ENCODE peak calls at places on chromosomes 12 and 14, in six cellular contexts. One of them, this sample, is unnamed.

GRCh38 chr12:10634427-10634826 is 21.0 kb upstream of the MAGOHB start:
- DNase-seq in left lung: no peak
- DNase-seq in cardiac muscle cell: peak
- DNase-seq in fibroblast of pulmonary artery: no peak
- DNase-seq in hepatocyte: no peak
- DNase-seq in choroid plexus epithelial cell: peak
- DNase-seq in this sample: no peak

GRCh38 chr12:64186789-64187188 is 35.3 kb downstream of the KICS2 start:
- DNase-seq in choroid plexus epithelial cell: peak
- DNase-seq in cardiac muscle cell: no peak
- DNase-seq in fibroblast of pulmonary artery: no peak
- DNase-seq in left lung: no peak
- DNase-seq in hepatocyte: no peak
- DNase-seq in this sample: no peak

GRCh38 chr14:63654346-63654745 is 12.7 kb upstream of the WDR89 start:
- DNase-seq in cardiac muscle cell: no peak
- DNase-seq in hepatocyte: no peak
- DNase-seq in fibroblast of pulmonary artery: no peak
- DNase-seq in left lung: no peak
- DNase-seq in choroid plexus epithelial cell: peak
- DNase-seq in this sample: no peak

GRCh38 chr14:55414551-55414950 is 2.9 kb upstream of the ATG14 start:
- DNase-seq in fibroblast of pulmonary artery: no peak
- DNase-seq in choroid plexus epithelial cell: no peak
- DNase-seq in hepatocyte: no peak
- DNase-seq in left lung: no peak
- DNase-seq in cardiac muscle cell: no peak
- DNase-seq in this sample: no peak

GRCh38 chr14:76644875-76645518 is 116.3 kb upstream of the VASH1 start:
- DNase-seq in hepatocyte: peak
- DNase-seq in fibroblast of pulmonary artery: peak
- DNase-seq in left lung: no peak
- DNase-seq in cardiac muscle cell: peak
- DNase-seq in choroid plexus epithelial cell: peak
- DNase-seq in this sample: peak

GRCh38 chr12:64332296-64332695 is 58.3 kb downstream of the C12orf56 start:
- DNase-seq in cardiac muscle cell: no peak
- DNase-seq in hepatocyte: no peak
- DNase-seq in choroid plexus epithelial cell: no peak
- DNase-seq in left lung: no peak
- DNase-seq in fibroblast of pulmonary artery: no peak
- DNase-seq in this sample: no peak

GRCh38 chr12:30970559-30971202 is 44.1 kb downstream of the TSPAN11 start:
- DNase-seq in fibroblast of pulmonary artery: no peak
- DNase-seq in left lung: no peak
- DNase-seq in hepatocyte: peak
- DNase-seq in choroid plexus epithelial cell: no peak
- DNase-seq in cardiac muscle cell: peak
- DNase-seq in this sample: no peak

GRCh38 chr12:47135578-47135977 is 55.8 kb upstream of the AMIGO2 start:
- DNase-seq in fibroblast of pulmonary artery: no peak
- DNase-seq in cardiac muscle cell: no peak
- DNase-seq in choroid plexus epithelial cell: no peak
- DNase-seq in left lung: peak
- DNase-seq in hepatocyte: no peak
- DNase-seq in this sample: no peak

DNA sequence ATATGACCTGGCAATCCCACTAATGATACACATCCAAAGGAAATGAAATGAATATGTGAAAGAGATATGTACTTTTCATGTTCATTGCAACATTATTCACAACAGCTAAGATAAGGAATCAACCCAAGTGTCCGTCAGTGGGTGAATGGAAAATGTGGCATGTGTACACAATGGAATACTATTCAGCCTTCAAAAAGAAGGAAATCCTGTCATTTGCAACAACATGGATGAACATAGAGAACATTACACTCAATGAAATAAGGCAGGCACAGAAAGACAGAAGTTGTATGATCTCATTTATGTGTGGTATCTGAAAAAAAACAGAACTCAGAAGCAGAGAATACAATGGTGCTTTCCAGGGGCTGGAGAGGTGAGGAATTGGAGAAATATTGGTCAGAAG is 54.0 kb downstream of the TAOK3 start:
- DNase-seq in left lung: no peak
- DNase-seq in choroid plexus epithelial cell: no peak
- DNase-seq in fibroblast of pulmonary artery: no peak
- DNase-seq in cardiac muscle cell: no peak
- DNase-seq in hepatocyte: no peak
- DNase-seq in this sample: no peak
- TF ChIP-seq CTCF in left lung: no peak
- TF ChIP-seq CTCF in choroid plexus epithelial cell: no peak
- TF ChIP-seq CTCF in fibroblast of pulmonary artery: no peak
- TF ChIP-seq CTCF in cardiac muscle cell: no peak
- TF ChIP-seq CTCF in hepatocyte: no peak
- TF ChIP-seq CTCF in this sample: no peak

GRCh38 chr12:117889098-117889497 is 79.7 kb downstream of the KSR2 start:
- DNase-seq in choroid plexus epithelial cell: no peak
- DNase-seq in fibroblast of pulmonary artery: no peak
- DNase-seq in hepatocyte: no peak
- DNase-seq in cardiac muscle cell: no peak
- DNase-seq in left lung: no peak
- DNase-seq in this sample: no peak

GRCh38 chr12:117892441-117892840 is 76.3 kb downstream of the KSR2 start:
- DNase-seq in fibroblast of pulmonary artery: no peak
- DNase-seq in hepatocyte: no peak
- DNase-seq in choroid plexus epithelial cell: no peak
- DNase-seq in left lung: no peak
- DNase-seq in cardiac muscle cell: no peak
- DNase-seq in this sample: no peak

GRCh38 chr12:117885211-117885610 is 83.6 kb downstream of the KSR2 start:
- DNase-seq in cardiac muscle cell: no peak
- DNase-seq in choroid plexus epithelial cell: no peak
- DNase-seq in hepatocyte: no peak
- DNase-seq in left lung: no peak
- DNase-seq in fibroblast of pulmonary artery: no peak
- DNase-seq in this sample: no peak

GRCh38 chr12:117890644-117891043 is 78.1 kb downstream of the KSR2 start:
- DNase-seq in cardiac muscle cell: no peak
- DNase-seq in hepatocyte: no peak
- DNase-seq in fibroblast of pulmonary artery: no peak
- DNase-seq in left lung: no peak
- DNase-seq in choroid plexus epithelial cell: no peak
- DNase-seq in this sample: no peak

DNA sequence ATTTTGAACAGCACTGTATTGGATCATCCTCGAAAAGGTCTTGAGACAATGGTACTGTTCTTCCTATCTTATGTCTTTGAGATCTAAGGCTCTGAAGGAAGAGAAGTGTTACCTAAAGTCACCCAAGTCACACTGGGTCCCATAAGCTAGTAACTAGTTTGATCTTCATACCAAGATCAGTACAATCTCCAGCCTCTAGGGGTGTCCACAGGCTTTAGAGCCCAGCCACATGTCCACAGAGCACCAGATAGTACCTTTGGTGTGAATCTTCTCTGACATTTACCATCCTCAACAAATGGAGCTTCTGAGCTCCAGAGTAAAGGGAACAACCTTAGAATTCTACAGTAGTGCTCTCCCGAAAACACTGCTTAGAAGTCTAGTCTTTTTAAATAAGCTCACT is 78.7 kb downstream of the KSR2 start:
- DNase-seq in fibroblast of pulmonary artery: no peak
- DNase-seq in hepatocyte: no peak
- DNase-seq in choroid plexus epithelial cell: no peak
- DNase-seq in cardiac muscle cell: no peak
- DNase-seq in left lung: no peak
- DNase-seq in this sample: no peak
- TF ChIP-seq CTCF in fibroblast of pulmonary artery: no peak
- TF ChIP-seq CTCF in hepatocyte: no peak
- TF ChIP-seq CTCF in choroid plexus epithelial cell: no peak
- TF ChIP-seq CTCF in cardiac muscle cell: no peak
- TF ChIP-seq CTCF in left lung: no peak
- TF ChIP-seq CTCF in this sample: peak

DNA sequence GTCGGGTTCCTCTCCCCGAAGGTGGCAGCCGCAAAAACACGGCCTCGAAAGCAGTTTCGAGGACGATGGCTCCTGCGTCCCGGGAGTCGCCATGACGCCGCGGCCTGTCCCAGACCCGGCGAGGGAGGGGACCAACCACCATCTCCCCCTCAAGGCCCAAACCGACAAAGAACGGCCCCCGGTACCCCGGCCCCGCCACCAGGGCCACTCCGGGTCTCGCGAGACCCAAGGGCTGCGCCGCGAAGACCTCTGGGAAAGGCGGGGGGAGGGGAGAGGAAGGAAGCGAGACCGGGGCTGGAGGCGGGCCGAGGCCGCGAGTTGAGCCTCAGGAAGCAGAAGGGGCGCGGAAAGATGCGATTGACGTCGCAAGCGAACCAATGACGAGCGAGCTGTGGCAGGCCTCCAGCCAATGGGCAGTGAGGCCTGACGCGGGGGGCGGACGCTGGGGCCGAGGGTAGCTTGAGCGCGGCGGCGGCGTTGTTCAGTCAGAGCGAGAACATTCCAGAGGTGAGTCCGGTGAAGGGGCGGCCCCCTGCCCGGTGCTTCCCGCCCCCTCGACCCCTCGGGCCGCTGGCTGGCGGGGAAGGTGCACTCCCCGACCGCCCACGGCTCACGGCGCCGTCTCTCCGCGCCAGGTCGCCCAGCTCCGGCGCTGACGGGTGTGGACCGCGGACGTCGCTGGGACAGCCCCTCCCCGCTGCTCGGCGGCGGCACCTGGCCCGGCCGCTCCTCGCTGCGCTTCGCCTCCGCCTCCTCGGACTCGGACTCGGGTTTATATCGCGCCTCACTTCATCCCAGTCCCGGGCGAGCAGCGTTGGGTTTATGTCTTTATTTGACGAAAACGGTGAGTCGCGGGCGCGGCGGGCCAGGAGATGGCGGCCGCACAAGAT is at the start of gene EIF5:
- DNase-seq in hepatocyte: peak
- DNase-seq in choroid plexus epithelial cell: peak
- DNase-seq in left lung: peak
- DNase-seq in fibroblast of pulmonary artery: peak
- DNase-seq in cardiac muscle cell: peak
- DNase-seq in this sample: peak
- TF ChIP-seq CTCF in hepatocyte: no peak
- TF ChIP-seq CTCF in choroid plexus epithelial cell: peak
- TF ChIP-seq CTCF in left lung: peak
- TF ChIP-seq CTCF in fibroblast of pulmonary artery: no peak
- TF ChIP-seq CTCF in cardiac muscle cell: peak
- TF ChIP-seq CTCF in this sample: peak

GRCh38 chr12:121443193-121443829 is 43.4 kb downstream of the RNF34 start:
- DNase-seq in cardiac muscle cell: peak
- DNase-seq in hepatocyte: peak
- DNase-seq in choroid plexus epithelial cell: peak
- DNase-seq in fibroblast of pulmonary artery: peak
- DNase-seq in left lung: peak
- DNase-seq in this sample: peak
- TF ChIP-seq CTCF in cardiac muscle cell: peak
- TF ChIP-seq CTCF in hepatocyte: peak
- TF ChIP-seq CTCF in choroid plexus epithelial cell: peak
- TF ChIP-seq CTCF in fibroblast of pulmonary artery: peak
- TF ChIP-seq CTCF in left lung: peak
- TF ChIP-seq CTCF in this sample: peak

GRCh38 chr12:130965668-130966067 is 12.0 kb downstream of the ADGRD1 start:
- DNase-seq in cardiac muscle cell: peak
- DNase-seq in fibroblast of pulmonary artery: peak
- DNase-seq in hepatocyte: no peak
- DNase-seq in left lung: no peak
- DNase-seq in choroid plexus epithelial cell: peak
- DNase-seq in this sample: no peak

GRCh38 chr12:130968611-130969010 is 14.9 kb downstream of the ADGRD1 start:
- DNase-seq in choroid plexus epithelial cell: no peak
- DNase-seq in left lung: no peak
- DNase-seq in hepatocyte: no peak
- DNase-seq in fibroblast of pulmonary artery: no peak
- DNase-seq in cardiac muscle cell: no peak
- DNase-seq in this sample: no peak

GRCh38 chr12:130966443-130967030 is 12.8 kb downstream of the ADGRD1 start:
- DNase-seq in cardiac muscle cell: no peak
- DNase-seq in hepatocyte: no peak
- DNase-seq in fibroblast of pulmonary artery: no peak
- DNase-seq in left lung: no peak
- DNase-seq in choroid plexus epithelial cell: no peak
- DNase-seq in this sample: no peak

GRCh38 chr12:130969223-130969622 is 15.5 kb downstream of the ADGRD1 start:
- DNase-seq in cardiac muscle cell: no peak
- DNase-seq in left lung: no peak
- DNase-seq in fibroblast of pulmonary artery: no peak
- DNase-seq in hepatocyte: no peak
- DNase-seq in choroid plexus epithelial cell: no peak
- DNase-seq in this sample: no peak

DNA sequence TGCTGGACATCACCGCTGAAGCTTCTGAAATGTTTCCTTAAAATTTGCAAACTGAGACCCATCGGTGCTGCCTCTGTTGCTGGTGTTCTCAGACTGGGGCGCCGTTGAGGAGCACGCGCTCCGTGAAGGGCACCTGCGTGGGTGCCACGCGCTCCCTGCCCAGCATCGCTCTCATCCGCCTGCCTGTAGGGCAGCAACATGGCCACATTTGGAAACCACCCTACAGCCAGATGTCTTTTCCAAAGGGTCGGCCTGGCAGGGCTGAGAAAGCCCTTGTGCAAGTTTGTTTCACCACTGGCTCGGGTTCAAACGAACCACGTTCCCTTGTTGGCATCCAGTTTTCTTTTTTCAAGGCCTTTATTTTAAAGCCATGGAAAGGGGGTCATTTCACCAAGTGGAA is 13.9 kb downstream of the ADGRD1 start:
- DNase-seq in hepatocyte: no peak
- DNase-seq in choroid plexus epithelial cell: no peak
- DNase-seq in fibroblast of pulmonary artery: no peak
- DNase-seq in left lung: no peak
- DNase-seq in cardiac muscle cell: no peak
- DNase-seq in this sample: no peak
- TF ChIP-seq CTCF in hepatocyte: no peak
- TF ChIP-seq CTCF in choroid plexus epithelial cell: no peak
- TF ChIP-seq CTCF in fibroblast of pulmonary artery: no peak
- TF ChIP-seq CTCF in left lung: no peak
- TF ChIP-seq CTCF in cardiac muscle cell: no peak
- TF ChIP-seq CTCF in this sample: no peak

This sample was measured in progenitor cell of endocrine pancreas.